ENCODE peak calls at places on chromosome 3, in eight cellular contexts. One of them, this sample, is unnamed.

GRCh38 chr3:11331101-11331500 is 58.9 kb downstream of the ATG7 start:
- DNase-seq in aorta: no peak
- DNase-seq in Daoy: no peak
- DNase-seq in activated CD8-positive, alpha-beta T cell treated with anti-CD3 and anti-CD28 coated beads for 36 hours: no peak
- DNase-seq in GM10248: no peak
- DNase-seq in left lung: no peak
- DNase-seq in AG09319: no peak
- DNase-seq in GM06990: no peak
- DNase-seq in this sample: no peak

GRCh38 chr3:77296527-77296926 is 256.6 kb downstream of the ROBO2 start:
- DNase-seq in AG09319: no peak
- DNase-seq in GM10248: no peak
- DNase-seq in aorta: no peak
- DNase-seq in Daoy: peak
- DNase-seq in activated CD8-positive, alpha-beta T cell treated with anti-CD3 and anti-CD28 coated beads for 36 hours: no peak
- DNase-seq in GM06990: no peak
- DNase-seq in left lung: no peak
- DNase-seq in this sample: peak

GRCh38 chr3:125002414-125002811 is 53.4 kb downstream of the HEG1 start:
- DNase-seq in GM06990: no peak
- DNase-seq in left lung: no peak
- DNase-seq in GM10248: no peak
- DNase-seq in aorta: no peak
- DNase-seq in AG09319: no peak
- DNase-seq in Daoy: no peak
- DNase-seq in activated CD8-positive, alpha-beta T cell treated with anti-CD3 and anti-CD28 coated beads for 36 hours: no peak
- DNase-seq in this sample: no peak

GRCh38 chr3:133753779-133754164 is 7.6 kb downstream of the TF start:
- DNase-seq in GM06990: no peak
- DNase-seq in GM10248: no peak
- DNase-seq in Daoy: no peak
- DNase-seq in left lung: no peak
- DNase-seq in aorta: no peak
- DNase-seq in AG09319: no peak
- DNase-seq in activated CD8-positive, alpha-beta T cell treated with anti-CD3 and anti-CD28 coated beads for 36 hours: no peak
- DNase-seq in this sample: no peak

GRCh38 chr3:50078091-50078490 is 10.6 kb upstream of the RBM5 start:
- DNase-seq in GM06990: no peak
- DNase-seq in left lung: no peak
- DNase-seq in aorta: no peak
- DNase-seq in GM10248: no peak
- DNase-seq in AG09319: no peak
- DNase-seq in Daoy: no peak
- DNase-seq in activated CD8-positive, alpha-beta T cell treated with anti-CD3 and anti-CD28 coated beads for 36 hours: no peak
- DNase-seq in this sample: no peak

GRCh38 chr3:193711523-193711963 is 118.5 kb downstream of the OPA1 start:
- DNase-seq in Daoy: no peak
- DNase-seq in GM06990: no peak
- DNase-seq in GM10248: no peak
- DNase-seq in left lung: no peak
- DNase-seq in activated CD8-positive, alpha-beta T cell treated with anti-CD3 and anti-CD28 coated beads for 36 hours: no peak
- DNase-seq in aorta: no peak
- DNase-seq in AG09319: no peak
- DNase-seq in this sample: no peak

GRCh38 chr3:16916840-16917239 is 32.1 kb downstream of the PLCL2 start:
- DNase-seq in left lung: no peak
- DNase-seq in aorta: no peak
- DNase-seq in GM06990: no peak
- DNase-seq in GM10248: no peak
- DNase-seq in AG09319: no peak
- DNase-seq in Daoy: peak
- DNase-seq in activated CD8-positive, alpha-beta T cell treated with anti-CD3 and anti-CD28 coated beads for 36 hours: peak
- DNase-seq in this sample: no peak

GRCh38 chr3:170037463-170038433 is at the start of gene GPR160:
- DNase-seq in GM10248: peak
- DNase-seq in AG09319: no peak
- DNase-seq in aorta: peak
- DNase-seq in GM06990: peak
- DNase-seq in Daoy: peak
- DNase-seq in left lung: peak
- DNase-seq in activated CD8-positive, alpha-beta T cell treated with anti-CD3 and anti-CD28 coated beads for 36 hours: peak
- DNase-seq in this sample: peak

GRCh38 chr3:47161983-47162694 is 1.8 kb downstream of the SETD2 start:
- DNase-seq in GM10248: peak
- DNase-seq in activated CD8-positive, alpha-beta T cell treated with anti-CD3 and anti-CD28 coated beads for 36 hours: no peak
- DNase-seq in left lung: no peak
- DNase-seq in aorta: no peak
- DNase-seq in GM06990: no peak
- DNase-seq in AG09319: no peak
- DNase-seq in Daoy: no peak
- DNase-seq in this sample: peak

GRCh38 chr3:177977381-177978158 is 558.7 kb upstream of the KCNMB2 start:
- DNase-seq in GM10248: no peak
- DNase-seq in GM06990: no peak
- DNase-seq in AG09319: peak
- DNase-seq in left lung: no peak
- DNase-seq in aorta: no peak
- DNase-seq in activated CD8-positive, alpha-beta T cell treated with anti-CD3 and anti-CD28 coated beads for 36 hours: no peak
- DNase-seq in Daoy: peak
- DNase-seq in this sample: no peak

GRCh38 chr3:73009008-73009407 is 12.4 kb downstream of the PPP4R2 start:
- DNase-seq in GM06990: no peak
- DNase-seq in AG09319: no peak
- DNase-seq in activated CD8-positive, alpha-beta T cell treated with anti-CD3 and anti-CD28 coated beads for 36 hours: no peak
- DNase-seq in Daoy: no peak
- DNase-seq in aorta: no peak
- DNase-seq in left lung: no peak
- DNase-seq in GM10248: no peak
- DNase-seq in this sample: no peak

GRCh38 chr3:176919836-176920760 is 277.2 kb downstream of the TBL1XR1 start:
- DNase-seq in AG09319: no peak
- DNase-seq in GM06990: no peak
- DNase-seq in left lung: no peak
- DNase-seq in aorta: no peak
- DNase-seq in activated CD8-positive, alpha-beta T cell treated with anti-CD3 and anti-CD28 coated beads for 36 hours: no peak
- DNase-seq in Daoy: peak
- DNase-seq in GM10248: no peak
- DNase-seq in this sample: no peak

GRCh38 chr3:64022451-64023186 is 675 bp downstream of the PSMD6 start:
- DNase-seq in activated CD8-positive, alpha-beta T cell treated with anti-CD3 and anti-CD28 coated beads for 36 hours: peak
- DNase-seq in GM06990: peak
- DNase-seq in GM10248: no peak
- DNase-seq in aorta: no peak
- DNase-seq in AG09319: no peak
- DNase-seq in left lung: no peak
- DNase-seq in Daoy: peak
- DNase-seq in this sample: peak

GRCh38 chr3:51371943-51372557 is 13.0 kb upstream of the MANF start:
- DNase-seq in AG09319: peak
- DNase-seq in left lung: no peak
- DNase-seq in GM06990: no peak
- DNase-seq in GM10248: peak
- DNase-seq in activated CD8-positive, alpha-beta T cell treated with anti-CD3 and anti-CD28 coated beads for 36 hours: peak
- DNase-seq in Daoy: peak
- DNase-seq in aorta: peak
- DNase-seq in this sample: peak

GRCh38 chr3:14923476-14923875 is 23.9 kb upstream of the NR2C2 start:
- DNase-seq in GM10248: no peak
- DNase-seq in Daoy: no peak
- DNase-seq in left lung: no peak
- DNase-seq in aorta: no peak
- DNase-seq in AG09319: no peak
- DNase-seq in GM06990: no peak
- DNase-seq in activated CD8-positive, alpha-beta T cell treated with anti-CD3 and anti-CD28 coated beads for 36 hours: no peak
- DNase-seq in this sample: no peak

GRCh38 chr3:119856695-119857094 is 74.8 kb downstream of the NR1I2 start:
- DNase-seq in GM06990: no peak
- DNase-seq in AG09319: no peak
- DNase-seq in left lung: no peak
- DNase-seq in GM10248: no peak
- DNase-seq in Daoy: no peak
- DNase-seq in aorta: no peak
- DNase-seq in activated CD8-positive, alpha-beta T cell treated with anti-CD3 and anti-CD28 coated beads for 36 hours: no peak
- DNase-seq in this sample: no peak

GRCh38 chr3:123568034-123568433 is 16.8 kb downstream of the HACD2 start:
- DNase-seq in activated CD8-positive, alpha-beta T cell treated with anti-CD3 and anti-CD28 coated beads for 36 hours: no peak
- DNase-seq in AG09319: no peak
- DNase-seq in GM10248: no peak
- DNase-seq in aorta: no peak
- DNase-seq in GM06990: no peak
- DNase-seq in Daoy: no peak
- DNase-seq in left lung: no peak
- DNase-seq in this sample: no peak

GRCh38 chr3:188528390-188528789 is 374.4 kb downstream of the LPP start:
- DNase-seq in Daoy: no peak
- DNase-seq in GM10248: no peak
- DNase-seq in left lung: no peak
- DNase-seq in aorta: no peak
- DNase-seq in AG09319: no peak
- DNase-seq in activated CD8-positive, alpha-beta T cell treated with anti-CD3 and anti-CD28 coated beads for 36 hours: no peak
- DNase-seq in GM06990: no peak
- DNase-seq in this sample: no peak

GRCh38 chr3:71177375-71177774 is 406.2 kb downstream of the FOXP1 start:
- DNase-seq in left lung: no peak
- DNase-seq in GM10248: no peak
- DNase-seq in activated CD8-positive, alpha-beta T cell treated with anti-CD3 and anti-CD28 coated beads for 36 hours: no peak
- DNase-seq in Daoy: no peak
- DNase-seq in AG09319: no peak
- DNase-seq in GM06990: no peak
- DNase-seq in aorta: no peak
- DNase-seq in this sample: no peak

GRCh38 chr3:16993227-16993626 is 108.5 kb downstream of the PLCL2 start:
- DNase-seq in GM06990: no peak
- DNase-seq in AG09319: no peak
- DNase-seq in Daoy: no peak
- DNase-seq in GM10248: no peak
- DNase-seq in aorta: no peak
- DNase-seq in left lung: no peak
- DNase-seq in activated CD8-positive, alpha-beta T cell treated with anti-CD3 and anti-CD28 coated beads for 36 hours: no peak
- DNase-seq in this sample: no peak

GRCh38 chr3:183954875-183955274 is 62.8 kb downstream of the ABCC5 start:
- DNase-seq in AG09319: no peak
- DNase-seq in aorta: no peak
- DNase-seq in activated CD8-positive, alpha-beta T cell treated with anti-CD3 and anti-CD28 coated beads for 36 hours: no peak
- DNase-seq in Daoy: no peak
- DNase-seq in GM06990: no peak
- DNase-seq in left lung: no peak
- DNase-seq in GM10248: no peak
- DNase-seq in this sample: no peak

This sample was measured in RPMI8226.